ENCODE peak calls at places on chromosomes 12 and 14, in four cellular contexts. R is GM12878, B is HepG2, E is HCT116. O is an unnamed sample.

GRCh38 chr12:122865268-122866231 is 30.3 kb downstream of the HIP1R start:
- DNase-seq in E (peak; percentile 16), R (no peak), B (peak; percentile 69), O (no peak)

GRCh38 chr14:90291699-90292098 is 35.3 kb downstream of the PSMC1 start:
- DNase-seq in B (no peak), R (no peak), E (no peak), O (no peak)

GRCh38 chr14:23352506-23353432 is at the start of gene SLC22A17:
- DNase-seq in E (peak; percentile 13), B (peak; percentile 45), R (no peak), O (peak; percentile 78)

GRCh38 chr12:68154768-68155167 is 4.8 kb downstream of the IFNG start:
- DNase-seq in B (no peak), E (no peak), R (no peak), O (no peak)

GRCh38 chr12:54935235-54935951 is 49.2 kb downstream of the TESPA1 start:
- DNase-seq in E (peak; percentile 77), B (peak; percentile 2), R (peak; percentile 60), O (no peak)

GRCh38 chr12:5830121-5830520 is 114.9 kb downstream of the ANO2 start:
- DNase-seq in E (no peak), B (no peak), R (no peak), O (peak; percentile 76)

GRCh38 chr12:8609061-8609570 is 3.5 kb downstream of the AICDA start:
- DNase-seq in E (peak; percentile 35), R (no peak), B (peak; percentile 28), O (peak; percentile 73)

GRCh38 chr12:98671459-98671858 is 26.4 kb downstream of the APAF1 start:
- DNase-seq in E (no peak), B (no peak), R (no peak), O (no peak)

GRCh38 chr14:89618821-89619551 is 202.0 kb upstream of the FOXN3 start:
- DNase-seq in E (peak; percentile 13), B (peak; percentile 12), R (no peak), O (peak; percentile 48)

GRCh38 chr14:103568952-103569351 is 6.2 kb downstream of the COA8 start:
- DNase-seq in R (no peak), E (no peak), B (no peak), O (no peak)

GRCh38 chr14:20989787-20990600 is at the start of gene METTL17:
- DNase-seq in R (peak; percentile 91), B (peak; percentile 98), E (peak; percentile 93), O (peak; percentile 83)

GRCh38 chr12:29223936-29224921 is 75.2 kb downstream of the FAR2 start:
- DNase-seq in R (no peak), E (no peak), B (no peak), O (no peak)

GRCh38 chr12:122841544-122842321 is 6.5 kb downstream of the HIP1R start:
- DNase-seq in R (no peak), B (peak; percentile 66), E (peak; percentile 22), O (no peak)

GRCh38 chr12:75526655-75527511 is 15.5 kb upstream of the KRR1 start:
- DNase-seq in B (peak; percentile 45), E (peak; percentile 40), R (peak; percentile 54), O (peak; percentile 43)

GRCh38 chr12:75378354-75378753 is 12.5 kb upstream of the GLIPR1L2 start:
- DNase-seq in B (no peak), E (no peak), R (no peak), O (no peak)

GRCh38 chr12:49331360-49332222 is 5.4 kb downstream of the C1QL4 start:
- DNase-seq in B (peak; percentile 53), R (no peak), E (peak; percentile 43), O (no peak)
- TF ChIP-seq ZNF274 in B (no peak), R (no peak), E (no peak), O (no peak)

DNA sequence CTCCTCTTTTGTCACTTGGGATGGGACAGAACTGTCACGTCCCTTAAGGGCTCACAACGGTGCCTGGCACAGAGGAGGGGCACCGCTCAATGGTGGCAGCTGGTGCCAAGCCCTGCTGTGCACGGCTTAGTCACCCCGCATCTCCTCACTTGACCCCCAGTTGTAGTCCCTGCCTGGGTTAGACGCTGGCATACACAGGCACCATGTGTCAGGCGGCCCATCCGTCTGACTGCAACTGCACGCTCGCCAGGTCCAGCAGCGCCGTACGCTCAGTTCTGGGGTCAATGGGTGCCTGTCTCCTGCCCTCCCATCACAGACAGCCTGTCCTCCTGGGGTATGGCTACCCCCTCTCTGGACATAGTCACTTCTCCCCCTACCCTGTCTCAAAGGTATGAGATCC is 1.6 kb upstream of the PACS2 start:
- DNase-seq in R (no peak), B (no peak), E (no peak), O (no peak)
- TF ChIP-seq ZNF274 in R (no peak), B (no peak), E (no peak), O (no peak)

GRCh38 chr14:24673534-24674203 is 39.7 kb upstream of the GZMB start:
- DNase-seq in B (no peak), R (peak; percentile 71), E (no peak), O (no peak)
- TF ChIP-seq ZNF274 in B (no peak), R (no peak), E (no peak), O (no peak)

GRCh38 chr12:95834572-95834971 is 24.2 kb upstream of the SNRPF start:
- DNase-seq in B (no peak), R (no peak), E (no peak), O (no peak)

GRCh38 chr12:95836630-95837239 is 22.0 kb upstream of the SNRPF start:
- DNase-seq in E (no peak), R (no peak), B (no peak), O (no peak)

GRCh38 chr12:95837240-95838038 is 21.3 kb upstream of the SNRPF start:
- DNase-seq in E (no peak), B (no peak), R (no peak), O (no peak)

GRCh38 chr12:95836185-95836609 is 22.6 kb upstream of the SNRPF start:
- DNase-seq in B (no peak), E (no peak), R (no peak), O (no peak)

DNA sequence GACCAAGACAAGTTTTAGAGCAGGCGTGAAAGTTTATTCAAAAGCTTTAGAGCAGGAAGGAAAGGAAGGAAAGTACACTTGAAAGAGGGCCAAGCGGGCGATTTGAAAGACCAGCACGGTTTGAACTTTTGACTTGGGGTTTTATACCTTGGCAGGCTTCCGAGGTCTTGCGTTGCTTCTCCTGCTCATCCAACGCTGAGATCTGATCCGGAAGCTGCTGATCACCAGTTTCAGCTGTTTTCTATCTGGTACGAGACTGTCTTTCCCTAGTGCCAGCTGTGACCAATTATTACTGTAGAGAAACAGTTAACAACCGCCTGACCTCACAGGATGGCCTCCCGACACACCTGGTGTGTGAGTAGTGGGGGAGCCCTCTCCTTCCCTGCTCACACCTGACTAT is 20.6 kb upstream of the SNRPF start:
- DNase-seq in R (no peak), E (no peak), B (peak; percentile 49), O (no peak)
- TF ChIP-seq ZNF274 in R (no peak), E (no peak), B (no peak), O (no peak)

GRCh38 chr12:52461693-52462092 is 9.7 kb upstream of the KRT6B start:
- DNase-seq in R (no peak), E (no peak), B (no peak), O (no peak)

GRCh38 chr12:52469853-52470252 is 3.8 kb downstream of the KRT6C start:
- DNase-seq in E (no peak), R (no peak), B (no peak), O (no peak)

DNA sequence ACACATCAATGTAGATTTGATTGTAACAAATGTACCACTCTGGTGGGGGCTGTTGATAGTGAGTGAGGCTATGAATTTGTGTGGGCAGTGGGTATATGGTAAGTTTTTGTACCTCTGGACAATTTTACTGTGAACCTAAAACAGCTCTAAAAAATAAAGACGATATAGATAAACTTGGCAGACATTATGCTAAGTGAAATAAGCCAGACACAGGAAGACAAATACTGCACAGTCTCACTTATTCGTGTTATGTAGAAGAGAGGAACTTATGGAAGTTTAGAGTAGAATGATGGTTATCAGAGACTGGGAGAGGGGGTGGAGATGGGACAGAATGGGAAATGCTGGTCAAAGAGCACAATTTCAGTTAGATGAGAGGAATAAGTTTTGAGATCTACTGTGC is 8.7 kb downstream of the KRT6C start:
- DNase-seq in E (no peak), R (no peak), B (no peak), O (no peak)
- TF ChIP-seq ZNF274 in E (no peak), R (no peak), B (no peak), O (no peak)

GRCh38 chr14:52298795-52299194 is 15.3 kb upstream of the PTGER2 start:
- DNase-seq in E (no peak), B (no peak), R (no peak), O (no peak)

GRCh38 chr14:52299692-52300278 is 14.3 kb upstream of the PTGER2 start:
- DNase-seq in B (peak; percentile 59), E (peak; percentile 31), R (no peak), O (no peak)

DNA sequence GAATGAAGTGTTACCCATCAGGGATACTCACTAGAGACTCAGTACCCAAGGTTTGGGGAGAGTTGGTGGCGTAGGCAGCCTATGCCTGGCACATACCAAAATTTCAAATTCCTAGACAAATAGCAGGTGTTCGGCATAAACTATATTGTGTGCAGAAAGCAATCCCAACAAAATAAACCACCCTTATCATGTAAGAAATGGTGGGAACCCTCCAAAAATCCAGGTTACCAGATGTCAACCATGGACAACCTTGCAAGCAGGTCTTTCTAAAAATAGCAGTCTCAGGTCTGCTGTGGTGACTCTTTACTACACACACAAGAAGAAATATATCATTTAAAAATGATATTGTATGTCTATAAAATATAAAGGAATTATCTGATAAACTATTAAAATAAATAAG is 17.7 kb upstream of the PTGER2 start:
- DNase-seq in E (no peak), R (no peak), B (no peak), O (no peak)
- TF ChIP-seq ZNF274 in E (no peak), R (no peak), B (no peak), O (no peak)